ENCODE peak calls at places on chromosomes 2 and 18, in four cellular contexts. Q, X, L and V are unnamed samples.
A peak's percentile ranks its signal among the peaks of the same experiment; 100 is the strongest.

GRCh38 chr2:15412779-15413178 is 148.4 kb downstream of the NBAS start:
- DNase-seq in Q (no peak), L (no peak), X (no peak), V (no peak)

GRCh38 chr2:23843051-23843976 is 83.6 kb downstream of the ATAD2B start:
- DNase-seq in X (no peak), L (no peak), Q (no peak), V (no peak)

GRCh38 chr18:72376256-72376655 is 167.9 kb downstream of the CBLN2 start:
- DNase-seq in L (no peak), Q (no peak), X (no peak), V (no peak)

GRCh38 chr2:223601932-223602676 is at the start of gene SCG2:
- DNase-seq in X (no peak), L (peak; percentile 84), Q (peak; percentile 76), V (no peak)

GRCh38 chr18:12288406-12288762 is 19.7 kb upstream of the TUBB6 start:
- DNase-seq in Q (no peak), X (no peak), L (no peak), V (no peak)

GRCh38 chr2:119177171-119177837 is 18.8 kb upstream of the C1QL2 start:
- DNase-seq in Q (no peak), X (no peak), L (no peak), V (no peak)

GRCh38 chr18:44702594-44702993 is 21.9 kb downstream of the SETBP1 start:
- DNase-seq in Q (no peak), L (no peak), X (no peak), V (no peak)

GRCh38 chr2:73112026-73112912 is 479 bp downstream of the RAB11FIP5 start:
- DNase-seq in Q (peak; percentile 64), X (no peak), L (peak; percentile 48), V (no peak)

GRCh38 chr2:39140322-39140847 is 19.5 kb upstream of the SOS1 start:
- DNase-seq in X (no peak), L (no peak), Q (no peak), V (no peak)

GRCh38 chr2:175062787-175063585 is 57.8 kb upstream of the CHN1 start:
- DNase-seq in X (no peak), Q (no peak), L (peak; percentile 9), V (no peak)

GRCh38 chr2:9982248-9982647 is 30.8 kb downstream of the GRHL1 start:
- DNase-seq in L (no peak), X (no peak), Q (no peak), V (no peak)

GRCh38 chr18:9475643-9476580 is 599 bp downstream of the RALBP1 start:
- DNase-seq in X (no peak), L (peak; percentile 54), Q (no peak), V (no peak)

GRCh38 chr2:41735446-41735845 is 312.4 kb upstream of the PKDCC start:
- DNase-seq in X (no peak), L (no peak), Q (no peak), V (no peak)

GRCh38 chr2:942775-943460 is 7.7 kb upstream of the SNTG2 start:
- DNase-seq in L (no peak), Q (no peak), X (no peak), V (no peak)

GRCh38 chr2:19772981-19773380 is 128.8 kb downstream of the TTC32 start:
- DNase-seq in L (no peak), Q (no peak), X (no peak), V (no peak)

GRCh38 chr2:19361325-19361990 is 3.0 kb upstream of the OSR1 start:
- DNase-seq in X (no peak), Q (peak; percentile 59), L (no peak), V (no peak)

GRCh38 chr2:72719416-72719815 is 106.4 kb downstream of the EXOC6B start:
- DNase-seq in Q (no peak), X (no peak), L (no peak), V (no peak)

GRCh38 chr2:10048501-10049171 is 5.3 kb downstream of the KLF11 start:
- DNase-seq in Q (peak; percentile 41), L (peak; percentile 67), X (no peak), V (no peak)

GRCh38 chr18:23266717-23267446 is 131.6 kb downstream of the CABLES1 start:
- DNase-seq in Q (no peak), L (no peak), X (no peak), V (no peak)

GRCh38 chr2:239717706-239718105 is 307.4 kb downstream of the NDUFA10 start:
- DNase-seq in L (no peak), X (no peak), Q (no peak), V (no peak)

GRCh38 chr2:146837857-146838256 is 1007.0 kb upstream of the ACVR2A start:
- DNase-seq in Q (no peak), L (no peak), X (no peak), V (no peak)

GRCh38 chr2:232551289-232551688 is 800 bp downstream of the EIF4E2 start:
- DNase-seq in L (peak; percentile 22), Q (no peak), X (no peak), V (no peak)